ENCODE peak calls at places on chromosomes 4 and X, in nine cellular contexts. One of them, this sample, is unnamed.

GRCh38 chr4:7857238-7857701 is 82.4 kb downstream of the AFAP1 start:
- DNase-seq in stimulated activated CD4-positive, alpha-beta T cell treated with anti-CD3 and anti-CD28 coated beads, TNF-alpha, amount 100 ng/mL, for 1 hour: no peak
- DNase-seq in retina: no peak
- DNase-seq in adipocyte: peak
- DNase-seq in immature natural killer cell: no peak
- DNase-seq in mucosa of descending colon: no peak
- DNase-seq in T-helper 9 cell: no peak
- DNase-seq in left ventricle myocardium inferior: peak
- DNase-seq in EH: peak
- DNase-seq in this sample: no peak

GRCh38 chrX:121479406-121479805 is 432.0 kb downstream of the GLUD2 start:
- DNase-seq in left ventricle myocardium inferior: no peak
- DNase-seq in retina: no peak
- DNase-seq in adipocyte: no peak
- DNase-seq in stimulated activated CD4-positive, alpha-beta T cell treated with anti-CD3 and anti-CD28 coated beads, TNF-alpha, amount 100 ng/mL, for 1 hour: no peak
- DNase-seq in mucosa of descending colon: peak
- DNase-seq in immature natural killer cell: no peak
- DNase-seq in EH: peak
- DNase-seq in T-helper 9 cell: no peak
- DNase-seq in this sample: no peak

GRCh38 chr4:136637071-136637777 is 895.1 kb downstream of the PCDH18 start:
- DNase-seq in T-helper 9 cell: no peak
- DNase-seq in immature natural killer cell: no peak
- DNase-seq in left ventricle myocardium inferior: no peak
- DNase-seq in EH: peak
- DNase-seq in adipocyte: peak
- DNase-seq in mucosa of descending colon: peak
- DNase-seq in stimulated activated CD4-positive, alpha-beta T cell treated with anti-CD3 and anti-CD28 coated beads, TNF-alpha, amount 100 ng/mL, for 1 hour: no peak
- DNase-seq in retina: no peak
- DNase-seq in this sample: no peak

GRCh38 chrX:9610774-9611392 is 146.0 kb downstream of the TBL1X start:
- DNase-seq in mucosa of descending colon: no peak
- DNase-seq in T-helper 9 cell: no peak
- DNase-seq in immature natural killer cell: no peak
- DNase-seq in stimulated activated CD4-positive, alpha-beta T cell treated with anti-CD3 and anti-CD28 coated beads, TNF-alpha, amount 100 ng/mL, for 1 hour: no peak
- DNase-seq in left ventricle myocardium inferior: no peak
- DNase-seq in EH: peak
- DNase-seq in retina: no peak
- DNase-seq in adipocyte: peak
- DNase-seq in this sample: no peak

GRCh38 chr4:80007745-80008149 is 65.3 kb downstream of the ANTXR2 start:
- DNase-seq in left ventricle myocardium inferior: no peak
- DNase-seq in immature natural killer cell: no peak
- DNase-seq in adipocyte: no peak
- DNase-seq in retina: no peak
- DNase-seq in stimulated activated CD4-positive, alpha-beta T cell treated with anti-CD3 and anti-CD28 coated beads, TNF-alpha, amount 100 ng/mL, for 1 hour: no peak
- DNase-seq in mucosa of descending colon: no peak
- DNase-seq in EH: no peak
- DNase-seq in T-helper 9 cell: no peak
- DNase-seq in this sample: no peak

GRCh38 chrX:155857561-155857960 is 23.6 kb upstream of the VAMP7 start:
- DNase-seq in immature natural killer cell: no peak
- DNase-seq in retina: no peak
- DNase-seq in adipocyte: peak
- DNase-seq in left ventricle myocardium inferior: no peak
- DNase-seq in stimulated activated CD4-positive, alpha-beta T cell treated with anti-CD3 and anti-CD28 coated beads, TNF-alpha, amount 100 ng/mL, for 1 hour: no peak
- DNase-seq in EH: peak
- DNase-seq in T-helper 9 cell: no peak
- DNase-seq in mucosa of descending colon: no peak
- DNase-seq in this sample: no peak

GRCh38 chr4:101953949-101954348 is 163.4 kb downstream of the BANK1 start:
- DNase-seq in T-helper 9 cell: no peak
- DNase-seq in retina: no peak
- DNase-seq in EH: peak
- DNase-seq in left ventricle myocardium inferior: no peak
- DNase-seq in adipocyte: peak
- DNase-seq in immature natural killer cell: no peak
- DNase-seq in stimulated activated CD4-positive, alpha-beta T cell treated with anti-CD3 and anti-CD28 coated beads, TNF-alpha, amount 100 ng/mL, for 1 hour: no peak
- DNase-seq in mucosa of descending colon: no peak
- DNase-seq in this sample: no peak

GRCh38 chrX:129540068-129540653 is at the start of gene OCRL:
- DNase-seq in mucosa of descending colon: peak
- DNase-seq in stimulated activated CD4-positive, alpha-beta T cell treated with anti-CD3 and anti-CD28 coated beads, TNF-alpha, amount 100 ng/mL, for 1 hour: peak
- DNase-seq in T-helper 9 cell: peak
- DNase-seq in left ventricle myocardium inferior: peak
- DNase-seq in retina: peak
- DNase-seq in adipocyte: peak
- DNase-seq in immature natural killer cell: peak
- DNase-seq in EH: peak
- DNase-seq in this sample: peak

This sample was measured in activated naive CD8-positive, alpha-beta T cell treated with anti-CD3 and anti-CD28 coated beads, Interleukin-2, amount 50 U/mL, for 24 hours.